ENCODE peak calls at places on chromosomes 16 and 17, in five cellular contexts. One of them, this sample, is unnamed.

GRCh38 chr17:63932008-63932561 is at the start of gene CD79B:
- DNase-seq in COR-L47: no peak
- DNase-seq in GM06990: peak
- DNase-seq in endodermal cell: no peak
- DNase-seq in colonic mucosa: no peak
- DNase-seq in this sample: no peak

GRCh38 chr17:28925912-28926365 is 23.1 kb upstream of the DHRS13 start:
- DNase-seq in GM06990: no peak
- DNase-seq in COR-L47: no peak
- DNase-seq in endodermal cell: no peak
- DNase-seq in colonic mucosa: no peak
- DNase-seq in this sample: peak

GRCh38 chr17:43442711-43443110 is 41.1 kb upstream of the DHX8 start:
- DNase-seq in endodermal cell: no peak
- DNase-seq in COR-L47: no peak
- DNase-seq in colonic mucosa: no peak
- DNase-seq in GM06990: no peak
- DNase-seq in this sample: no peak

GRCh38 chr16:17161034-17161433 is 309.7 kb downstream of the XYLT1 start:
- DNase-seq in GM06990: no peak
- DNase-seq in COR-L47: no peak
- DNase-seq in colonic mucosa: no peak
- DNase-seq in endodermal cell: no peak
- DNase-seq in this sample: no peak

GRCh38 chr17:75637143-75637538 is 3.9 kb downstream of the SMIM5 start:
- DNase-seq in endodermal cell: no peak
- DNase-seq in GM06990: no peak
- DNase-seq in COR-L47: peak
- DNase-seq in colonic mucosa: peak
- DNase-seq in this sample: no peak

GRCh38 chr17:72171703-72172670 is 51.2 kb downstream of the SOX9 start:
- DNase-seq in colonic mucosa: no peak
- DNase-seq in COR-L47: no peak
- DNase-seq in endodermal cell: no peak
- DNase-seq in GM06990: no peak
- DNase-seq in this sample: no peak

GRCh38 chr17:3802461-3803307 is 1.7 kb upstream of the ITGAE start:
- DNase-seq in colonic mucosa: no peak
- DNase-seq in endodermal cell: no peak
- DNase-seq in GM06990: no peak
- DNase-seq in COR-L47: no peak
- DNase-seq in this sample: no peak

GRCh38 chr16:68227850-68228553 is 7.9 kb downstream of the ESRP2 start:
- DNase-seq in GM06990: no peak
- DNase-seq in colonic mucosa: no peak
- DNase-seq in endodermal cell: peak
- DNase-seq in COR-L47: no peak
- DNase-seq in this sample: no peak

GRCh38 chr16:57536306-57537193 is at the start of gene CCDC102A:
- DNase-seq in GM06990: peak
- DNase-seq in endodermal cell: peak
- DNase-seq in colonic mucosa: peak
- DNase-seq in COR-L47: no peak
- DNase-seq in this sample: no peak

GRCh38 chr17:42050360-42051012 is at the start of gene C17orf113:
- DNase-seq in endodermal cell: peak
- DNase-seq in COR-L47: peak
- DNase-seq in colonic mucosa: peak
- DNase-seq in GM06990: peak
- DNase-seq in this sample: no peak

GRCh38 chr17:55086635-55087058 is 118.1 kb downstream of the STXBP4 start:
- DNase-seq in endodermal cell: no peak
- DNase-seq in COR-L47: no peak
- DNase-seq in colonic mucosa: no peak
- DNase-seq in GM06990: no peak
- DNase-seq in this sample: peak

This sample was measured in SW 1271.